ENCODE peak calls at places on chromosomes 7 and 10, in six cellular contexts. One of them, this sample, is unnamed.

GRCh38 chr10:21464134-21464533 is 61.3 kb downstream of the SKIDA1 start:
- DNase-seq in IMR-90: no peak
- DNase-seq in upper lobe of right lung: no peak
- DNase-seq in GM23248: peak; percentile 25
- DNase-seq in ovary: no peak
- DNase-seq in adrenal gland: no peak
- DNase-seq in this sample: no peak

GRCh38 chr7:35613150-35613549 is 81.8 kb downstream of the HERPUD2 start:
- DNase-seq in adrenal gland: no peak
- DNase-seq in upper lobe of right lung: no peak
- DNase-seq in GM23248: no peak
- DNase-seq in ovary: no peak
- DNase-seq in IMR-90: peak; percentile 57
- DNase-seq in this sample: no peak

GRCh38 chr7:816751-817671 is 15.3 kb upstream of the SUN1 start:
- DNase-seq in IMR-90: no peak
- DNase-seq in upper lobe of right lung: peak; percentile 75
- DNase-seq in adrenal gland: no peak
- DNase-seq in ovary: peak; percentile 65
- DNase-seq in GM23248: peak; percentile 61
- DNase-seq in this sample: peak; percentile 46

GRCh38 chr10:87740232-87740631 is 77.8 kb downstream of the ATAD1 start:
- DNase-seq in IMR-90: peak; percentile 85
- DNase-seq in GM23248: peak; percentile 89
- DNase-seq in ovary: no peak
- DNase-seq in adrenal gland: no peak
- DNase-seq in upper lobe of right lung: no peak
- DNase-seq in this sample: no peak

GRCh38 chr10:23512355-23513058 is 73.6 kb downstream of the OTUD1 start:
- DNase-seq in ovary: no peak
- DNase-seq in GM23248: peak; percentile 81
- DNase-seq in upper lobe of right lung: no peak
- DNase-seq in adrenal gland: peak; percentile 49
- DNase-seq in IMR-90: peak; percentile 57
- DNase-seq in this sample: peak; percentile 35

GRCh38 chr7:51619880-51620279 is 303.3 kb upstream of the COBL start:
- DNase-seq in adrenal gland: no peak
- DNase-seq in ovary: no peak
- DNase-seq in IMR-90: no peak
- DNase-seq in upper lobe of right lung: no peak
- DNase-seq in GM23248: no peak
- DNase-seq in this sample: no peak

GRCh38 chr10:72238392-72239175 is 22.5 kb upstream of the ASCC1 start:
- DNase-seq in ovary: no peak
- DNase-seq in upper lobe of right lung: peak; percentile 37
- DNase-seq in GM23248: no peak
- DNase-seq in adrenal gland: peak; percentile 10
- DNase-seq in IMR-90: no peak
- DNase-seq in this sample: peak; percentile 93

GRCh38 chr10:34295142-34295548 is 520.0 kb downstream of the PARD3 start:
- DNase-seq in ovary: no peak
- DNase-seq in upper lobe of right lung: no peak
- DNase-seq in GM23248: no peak
- DNase-seq in adrenal gland: no peak
- DNase-seq in IMR-90: peak; percentile 38
- DNase-seq in this sample: no peak

GRCh38 chr10:97169911-97170693 is 15.7 kb downstream of the SLIT1 start:
- DNase-seq in GM23248: no peak
- DNase-seq in adrenal gland: peak; percentile 60
- DNase-seq in upper lobe of right lung: no peak
- DNase-seq in IMR-90: no peak
- DNase-seq in ovary: no peak
- DNase-seq in this sample: peak; percentile 66

GRCh38 chr7:41010967-41011366 is 691.9 kb downstream of the INHBA start:
- DNase-seq in ovary: no peak
- DNase-seq in upper lobe of right lung: no peak
- DNase-seq in IMR-90: no peak
- DNase-seq in adrenal gland: no peak
- DNase-seq in GM23248: peak; percentile 40
- DNase-seq in this sample: no peak

GRCh38 chr7:794671-795329 is 37.5 kb upstream of the SUN1 start:
- DNase-seq in GM23248: no peak
- DNase-seq in adrenal gland: no peak
- DNase-seq in ovary: no peak
- DNase-seq in upper lobe of right lung: no peak
- DNase-seq in IMR-90: no peak
- DNase-seq in this sample: no peak

GRCh38 chr7:134481167-134481566 is 22.3 kb upstream of the AKR1B1 start:
- DNase-seq in GM23248: no peak
- DNase-seq in ovary: no peak
- DNase-seq in upper lobe of right lung: no peak
- DNase-seq in adrenal gland: no peak
- DNase-seq in IMR-90: no peak
- DNase-seq in this sample: no peak

GRCh38 chr7:12494354-12495024 is 76.0 kb upstream of the SCIN start:
- DNase-seq in ovary: no peak
- DNase-seq in GM23248: no peak
- DNase-seq in adrenal gland: no peak
- DNase-seq in upper lobe of right lung: no peak
- DNase-seq in IMR-90: no peak
- DNase-seq in this sample: no peak

GRCh38 chr7:94297397-94297838 is 97.3 kb upstream of the COL1A2 start:
- DNase-seq in adrenal gland: peak; percentile 69
- DNase-seq in upper lobe of right lung: no peak
- DNase-seq in ovary: peak; percentile 70
- DNase-seq in GM23248: peak; percentile 98
- DNase-seq in IMR-90: peak; percentile 98
- DNase-seq in this sample: peak; percentile 35

GRCh38 chr10:117460846-117461765 is 81.4 kb upstream of the EMX2 start:
- DNase-seq in ovary: no peak
- DNase-seq in GM23248: peak; percentile 97
- DNase-seq in IMR-90: no peak
- DNase-seq in adrenal gland: no peak
- DNase-seq in upper lobe of right lung: no peak
- DNase-seq in this sample: no peak

GRCh38 chr7:130441408-130441854 is 615 bp upstream of the CEP41 start:
- DNase-seq in GM23248: peak; percentile 54
- DNase-seq in adrenal gland: no peak
- DNase-seq in IMR-90: peak; percentile 12
- DNase-seq in upper lobe of right lung: no peak
- DNase-seq in ovary: no peak
- DNase-seq in this sample: peak; percentile 62

GRCh38 chr7:18497800-18498199 is 2.3 kb downstream of the HDAC9 start:
- DNase-seq in IMR-90: no peak
- DNase-seq in ovary: no peak
- DNase-seq in upper lobe of right lung: no peak
- DNase-seq in adrenal gland: no peak
- DNase-seq in GM23248: no peak
- DNase-seq in this sample: no peak

GRCh38 chr7:16080131-16080530 is 341.2 kb downstream of the CRPPA start:
- DNase-seq in ovary: no peak
- DNase-seq in upper lobe of right lung: no peak
- DNase-seq in GM23248: no peak
- DNase-seq in IMR-90: no peak
- DNase-seq in adrenal gland: no peak
- DNase-seq in this sample: no peak

GRCh38 chr7:16055263-16055976 is 365.9 kb downstream of the CRPPA start:
- DNase-seq in adrenal gland: no peak
- DNase-seq in ovary: no peak
- DNase-seq in upper lobe of right lung: no peak
- DNase-seq in IMR-90: no peak
- DNase-seq in GM23248: no peak
- DNase-seq in this sample: peak; percentile 7

GRCh38 chr7:151456782-151457181 is 16.8 kb upstream of the CRYGN start:
- DNase-seq in ovary: peak; percentile 12
- DNase-seq in GM23248: no peak
- DNase-seq in adrenal gland: no peak
- DNase-seq in IMR-90: no peak
- DNase-seq in upper lobe of right lung: no peak
- DNase-seq in this sample: no peak

GRCh38 chr10:47277352-47278151 is 22.4 kb upstream of the GDF10 start:
- DNase-seq in IMR-90: no peak
- DNase-seq in adrenal gland: no peak
- DNase-seq in GM23248: no peak
- DNase-seq in upper lobe of right lung: no peak
- DNase-seq in ovary: no peak
- DNase-seq in this sample: no peak

GRCh38 chr10:24716295-24716694 is 7.4 kb downstream of the ARHGAP21 start:
- DNase-seq in adrenal gland: peak; percentile 75
- DNase-seq in GM23248: no peak
- DNase-seq in IMR-90: no peak
- DNase-seq in ovary: no peak
- DNase-seq in upper lobe of right lung: no peak
- DNase-seq in this sample: peak; percentile 44

GRCh38 chr7:108020585-108020984 is 17.6 kb upstream of the LAMB1 start:
- DNase-seq in ovary: no peak
- DNase-seq in GM23248: no peak
- DNase-seq in upper lobe of right lung: no peak
- DNase-seq in IMR-90: no peak
- DNase-seq in adrenal gland: no peak
- DNase-seq in this sample: no peak

GRCh38 chr10:23294638-23295247 is 49.9 kb downstream of the C10orf67 start:
- DNase-seq in adrenal gland: no peak
- DNase-seq in GM23248: peak; percentile 42
- DNase-seq in IMR-90: peak; percentile 16
- DNase-seq in ovary: no peak
- DNase-seq in upper lobe of right lung: no peak
- DNase-seq in this sample: no peak

GRCh38 chr7:22651534-22652243 is 75.3 kb upstream of the IL6 start:
- DNase-seq in IMR-90: peak; percentile 83
- DNase-seq in ovary: no peak
- DNase-seq in upper lobe of right lung: no peak
- DNase-seq in GM23248: peak; percentile 68
- DNase-seq in adrenal gland: no peak
- DNase-seq in this sample: no peak

GRCh38 chr7:136931169-136931867 is 62.9 kb downstream of the CHRM2 start:
- DNase-seq in adrenal gland: no peak
- DNase-seq in GM23248: no peak
- DNase-seq in IMR-90: no peak
- DNase-seq in upper lobe of right lung: no peak
- DNase-seq in ovary: no peak
- DNase-seq in this sample: no peak

GRCh38 chr7:71236488-71237179 is 104.7 kb downstream of the GALNT17 start:
- DNase-seq in GM23248: no peak
- DNase-seq in IMR-90: no peak
- DNase-seq in ovary: peak; percentile 86
- DNase-seq in upper lobe of right lung: no peak
- DNase-seq in adrenal gland: peak; percentile 43
- DNase-seq in this sample: no peak

GRCh38 chr7:64187408-64187807 is 19.6 kb upstream of the ZNF735 start:
- DNase-seq in IMR-90: no peak
- DNase-seq in upper lobe of right lung: no peak
- DNase-seq in ovary: no peak
- DNase-seq in GM23248: no peak
- DNase-seq in adrenal gland: no peak
- DNase-seq in this sample: no peak

GRCh38 chr7:64192148-64192704 is 14.8 kb upstream of the ZNF735 start:
- DNase-seq in IMR-90: no peak
- DNase-seq in ovary: no peak
- DNase-seq in GM23248: no peak
- DNase-seq in upper lobe of right lung: no peak
- DNase-seq in adrenal gland: no peak
- DNase-seq in this sample: no peak

GRCh38 chr7:64192775-64193174 is 14.2 kb upstream of the ZNF735 start:
- DNase-seq in adrenal gland: no peak
- DNase-seq in upper lobe of right lung: no peak
- DNase-seq in ovary: no peak
- DNase-seq in IMR-90: no peak
- DNase-seq in GM23248: no peak
- DNase-seq in this sample: no peak
- H3K9me3 ChIP-seq in adrenal gland: no peaks in the 10 kb centered on the region
- H3K9me3 ChIP-seq in upper lobe of right lung: no peaks in the 10 kb centered on the region
- H3K9me3 ChIP-seq in ovary: no peaks in the 10 kb centered on the region
- H3K9me3 ChIP-seq in IMR-90: peaks cover 14% of the 10 kb centered on the region
- H3K9me3 ChIP-seq in GM23248: no peaks in the 10 kb centered on the region
- H3K9me3 ChIP-seq in this sample: no peaks in the 10 kb centered on the region

GRCh38 chr10:53886325-53887300 is 914.4 kb downstream of the PCDH15 start:
- DNase-seq in upper lobe of right lung: no peak
- DNase-seq in IMR-90: no peak
- DNase-seq in GM23248: no peak
- DNase-seq in adrenal gland: no peak
- DNase-seq in ovary: no peak
- DNase-seq in this sample: peak; percentile 6
- H3K27me3 ChIP-seq in upper lobe of right lung: no peaks in the 10 kb centered on the region
- H3K27me3 ChIP-seq in IMR-90: no peaks in the 10 kb centered on the region
- H3K27me3 ChIP-seq in GM23248: no peaks in the 10 kb centered on the region
- H3K27me3 ChIP-seq in adrenal gland: no peaks in the 10 kb centered on the region
- H3K27me3 ChIP-seq in ovary: no peaks in the 10 kb centered on the region
- H3K27me3 ChIP-seq in this sample: no peaks in the 10 kb centered on the region

GRCh38 chr10:119219747-119220320 is 12.5 kb downstream of the GRK5 start:
- DNase-seq in IMR-90: no peak
- DNase-seq in upper lobe of right lung: no peak
- DNase-seq in ovary: no peak
- DNase-seq in adrenal gland: no peak
- DNase-seq in GM23248: peak; percentile 67
- DNase-seq in this sample: no peak

GRCh38 chr10:119222531-119222930 is 15.2 kb downstream of the GRK5 start:
- DNase-seq in ovary: no peak
- DNase-seq in adrenal gland: no peak
- DNase-seq in upper lobe of right lung: no peak
- DNase-seq in GM23248: no peak
- DNase-seq in IMR-90: no peak
- DNase-seq in this sample: peak; percentile 37

GRCh38 chr10:119222966-119223386 is 15.6 kb downstream of the GRK5 start:
- DNase-seq in GM23248: no peak
- DNase-seq in upper lobe of right lung: no peak
- DNase-seq in IMR-90: peak; percentile 50
- DNase-seq in ovary: no peak
- DNase-seq in adrenal gland: no peak
- DNase-seq in this sample: no peak

GRCh38 chr10:119221666-119222065 is 14.3 kb downstream of the GRK5 start:
- DNase-seq in ovary: no peak
- DNase-seq in upper lobe of right lung: no peak
- DNase-seq in adrenal gland: no peak
- DNase-seq in IMR-90: no peak
- DNase-seq in GM23248: no peak
- DNase-seq in this sample: no peak

GRCh38 chr10:119221201-119221600 is 13.8 kb downstream of the GRK5 start:
- DNase-seq in ovary: no peak
- DNase-seq in IMR-90: peak; percentile 82
- DNase-seq in adrenal gland: no peak
- DNase-seq in upper lobe of right lung: no peak
- DNase-seq in GM23248: peak; percentile 20
- DNase-seq in this sample: no peak
- H3K4me1 ChIP-seq in ovary: peaks cover 31% of the 10 kb centered on the region
- H3K4me1 ChIP-seq in IMR-90: peaks cover 49% of the 10 kb centered on the region
- H3K4me1 ChIP-seq in adrenal gland: peaks cover 30% of the 10 kb centered on the region
- H3K4me1 ChIP-seq in upper lobe of right lung: peaks cover 72% of the 10 kb centered on the region
- H3K4me1 ChIP-seq in GM23248: peaks cover 26% of the 10 kb centered on the region
- H3K4me1 ChIP-seq in this sample: peaks cover 24% of the 10 kb centered on the region

DNA sequence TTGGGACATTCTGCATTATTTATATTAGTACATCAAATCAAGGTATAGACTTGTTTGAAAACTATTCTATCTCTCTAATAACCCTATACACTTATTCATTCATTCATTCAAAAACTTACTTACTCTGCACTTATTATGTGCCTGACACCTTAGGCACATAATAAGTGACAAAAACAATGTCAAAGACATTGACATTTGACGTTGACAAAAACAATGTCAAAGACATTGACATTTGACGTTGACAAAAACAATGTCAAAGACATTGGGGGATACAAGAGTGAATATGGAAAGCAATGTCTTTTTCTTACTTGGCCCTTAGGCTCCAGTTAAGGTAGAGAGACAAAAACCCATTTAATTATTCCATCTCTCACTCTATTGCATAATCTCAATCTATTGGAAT is 116.0 kb downstream of the CNTNAP2 start:
- DNase-seq in adrenal gland: no peak
- DNase-seq in ovary: no peak
- DNase-seq in upper lobe of right lung: no peak
- DNase-seq in IMR-90: no peak
- DNase-seq in GM23248: no peak
- DNase-seq in this sample: no peak
- H3K9me3 ChIP-seq in adrenal gland: no peaks in the 10 kb centered on the region
- H3K9me3 ChIP-seq in ovary: no peaks in the 10 kb centered on the region
- H3K9me3 ChIP-seq in upper lobe of right lung: no peaks in the 10 kb centered on the region
- H3K9me3 ChIP-seq in IMR-90: peaks cover 4% of the 10 kb centered on the region
- H3K9me3 ChIP-seq in GM23248: no peaks in the 10 kb centered on the region
- H3K9me3 ChIP-seq in this sample: no peaks in the 10 kb centered on the region